ENCODE peak calls at places on chromosomes 2 and 18, in four cellular contexts. F is neural crest cell, L is NCI-H774, H is GOT3. S is an unnamed sample.

GRCh38 chr2:177553176-177553909 is 160.8 kb downstream of the AGPS start:
- DNase-seq in F (no peak), L (peak), H (no peak), S (no peak)

GRCh38 chr2:1598041-1598710 is 146.1 kb downstream of the PXDN start:
- DNase-seq in F (no peak), L (no peak), H (no peak), S (no peak)

GRCh38 chr2:10678225-10678624 is 11.6 kb downstream of the NOL10 start:
- DNase-seq in F (no peak), L (no peak), H (no peak), S (no peak)

GRCh38 chr2:228417526-228417925 is 236.0 kb upstream of the SPHKAP start:
- DNase-seq in F (no peak), L (no peak), H (no peak), S (no peak)

GRCh38 chr18:21444465-21445023 is 156.0 kb downstream of the ESCO1 start:
- DNase-seq in F (peak), L (peak), H (no peak), S (no peak)

GRCh38 chr2:135899567-135899966 is 23.3 kb upstream of the MCM6 start:
- DNase-seq in F (no peak), L (no peak), H (no peak), S (no peak)

GRCh38 chr2:34266908-34267697 is 668.0 kb upstream of the FAM98A start:
- DNase-seq in F (no peak), L (no peak), H (no peak), S (no peak)

GRCh38 chr2:238940806-238941205 is 92.9 kb downstream of the TWIST2 start:
- DNase-seq in F (no peak), L (no peak), H (no peak), S (no peak)

GRCh38 chr2:85974395-85974794 is 85.6 kb upstream of the ST3GAL5 start:
- DNase-seq in F (no peak), L (no peak), H (no peak), S (no peak)

GRCh38 chr18:2848145-2848878 is 1.5 kb downstream of the EMILIN2 start:
- DNase-seq in F (no peak), L (no peak), H (no peak), S (no peak)

GRCh38 chr18:58044370-58045264 is 591 bp downstream of the NEDD4L start:
- DNase-seq in F (peak), L (no peak), H (no peak), S (peak)

GRCh38 chr2:232478571-232479340 is 8.9 kb downstream of the ECEL1 start:
- DNase-seq in F (no peak), L (no peak), H (no peak), S (peak)

GRCh38 chr2:33015421-33016142 is 68.8 kb downstream of the LTBP1 start:
- DNase-seq in F (no peak), L (no peak), H (no peak), S (no peak)

GRCh38 chr2:45980161-45980852 is 316.9 kb upstream of the EPAS1 start:
- DNase-seq in F (no peak), L (no peak), H (no peak), S (no peak)

GRCh38 chr2:110097506-110098220 is 18.0 kb downstream of the MALL start:
- DNase-seq in F (no peak), L (no peak), H (no peak), S (no peak)

GRCh38 chr2:232515599-232515998 is 4.6 kb upstream of the PRSS56 start:
- DNase-seq in F (no peak), L (no peak), H (no peak), S (no peak)

S was measured in left ventricle myocardium inferior.